ENCODE peak calls at places on chromosomes 7 and 10, in five cellular contexts. T is SK-N-SH, K is Panc1, E is HCT116, L is H1. X is an unnamed sample.

GRCh38 chr10:93501650-93502049 is 5.2 kb downstream of the CEP55 start:
- DNase-seq in E (no peak), T (no peak), K (no peak), L (no peak), X (no peak)

GRCh38 chr10:61733358-61733940 is 70.7 kb downstream of the CABCOCO1 start:
- DNase-seq in E (peak), T (peak), K (peak), L (no peak), X (peak)

GRCh38 chr10:24503627-24504320 is 219.9 kb downstream of the ARHGAP21 start:
- DNase-seq in K (peak), E (peak), L (peak), T (peak), X (peak)

GRCh38 chr7:141043621-141044020 is 28.9 kb upstream of the MRPS33 start:
- DNase-seq in L (no peak), K (no peak), E (no peak), T (no peak), X (no peak)

GRCh38 chr7:70890147-70890969 is 241.6 kb upstream of the GALNT17 start:
- DNase-seq in K (no peak), L (no peak), E (no peak), T (no peak), X (no peak)

GRCh38 chr7:30752979-30753378 is 1.0 kb downstream of the INMT start:
- DNase-seq in T (no peak), E (no peak), K (no peak), L (no peak), X (no peak)

GRCh38 chr7:102814025-102814471 is 65.2 kb downstream of the FAM185A start:
- DNase-seq in T (no peak), E (no peak), K (no peak), L (no peak), X (no peak)

GRCh38 chr10:127922675-127923366 is 15.9 kb downstream of the PTPRE start:
- DNase-seq in T (peak), E (peak), L (no peak), K (peak), X (no peak)

GRCh38 chr10:103820101-103821062 is 35.0 kb downstream of the SH3PXD2A start:
- DNase-seq in L (no peak), T (peak), K (no peak), E (no peak), X (no peak)

GRCh38 chr7:142626420-142627035 is 122.7 kb upstream of the PRSS1 start:
- DNase-seq in L (no peak), T (peak), K (peak), E (peak), X (peak)

GRCh38 chr7:88826222-88826621 is 30.7 kb upstream of the TEX47 start:
- DNase-seq in L (no peak), E (no peak), K (no peak), T (no peak), X (no peak)

GRCh38 chr7:135877799-135878198 is 99.4 kb downstream of the MTPN start:
- DNase-seq in T (no peak), E (no peak), L (no peak), K (no peak), X (no peak)

GRCh38 chr7:155322530-155322929 is 24.9 kb downstream of the INSIG1 start:
- DNase-seq in K (no peak), L (no peak), E (no peak), T (no peak), X (no peak)

GRCh38 chr10:95556994-95557767 is 4.0 kb downstream of the SORBS1 start:
- DNase-seq in K (no peak), T (no peak), L (no peak), E (no peak), X (no peak)

GRCh38 chr10:33371234-33371633 is 36.8 kb upstream of the NRP1 start:
- DNase-seq in E (no peak), T (no peak), K (no peak), L (no peak), X (no peak)

GRCh38 chr7:43785425-43785824 is 26.9 kb downstream of the BLVRA start:
- DNase-seq in L (no peak), E (no peak), T (no peak), K (no peak), X (no peak)

GRCh38 chr7:109879429-109879828 is 1211.5 kb upstream of the LRRN3 start:
- DNase-seq in E (no peak), K (no peak), L (no peak), T (no peak), X (no peak)

GRCh38 chr10:17249820-17250219 is 21.8 kb downstream of the VIM start:
- DNase-seq in K (no peak), T (peak), L (no peak), E (peak), X (peak)

GRCh38 chr10:70671229-70671588 is 1.1 kb upstream of the ADAMTS14 start:
- DNase-seq in T (no peak), K (no peak), E (no peak), L (no peak), X (no peak)

GRCh38 chr7:151686016-151686766 is 166.5 kb upstream of the RHEB start:
- DNase-seq in L (no peak), T (peak), E (no peak), K (no peak), X (no peak)

GRCh38 chr7:105838273-105839141 is 37.9 kb downstream of the ATXN7L1 start:
- DNase-seq in E (no peak), L (no peak), K (no peak), T (peak), X (no peak)

GRCh38 chr10:86123304-86123703 is 243.3 kb downstream of the GRID1 start:
- DNase-seq in K (no peak), T (no peak), E (no peak), L (no peak), X (no peak)

GRCh38 chr10:24459836-24460235 is 250.9 kb downstream of the KIAA1217 start:
- DNase-seq in T (no peak), K (no peak), E (no peak), L (no peak), X (no peak)

GRCh38 chr7:108018668-108019067 is 15.7 kb upstream of the LAMB1 start:
- DNase-seq in T (no peak), E (no peak), K (no peak), L (no peak), X (no peak)

GRCh38 chr10:90920986-90921643 is at the start of gene ANKRD1:
- DNase-seq in T (no peak), K (peak), E (peak), L (peak), X (no peak)

GRCh38 chr10:96073722-96074121 is 30.3 kb downstream of the CCNJ start:
- DNase-seq in E (peak), T (no peak), K (no peak), L (no peak), X (no peak)

GRCh38 chr10:27699778-27700177 is 45.8 kb downstream of the MKX start:
- DNase-seq in L (no peak), K (no peak), E (no peak), T (no peak), X (no peak)

GRCh38 chr7:40077849-40078248 is 56.6 kb downstream of the MPLKIP start:
- DNase-seq in T (no peak), E (no peak), K (no peak), L (no peak), X (no peak)

GRCh38 chr7:22156205-22156604 is 200.7 kb downstream of the RAPGEF5 start:
- DNase-seq in K (peak), T (no peak), E (peak), L (no peak), X (peak)
- TF ChIP-seq SIN3A in K (no peak), T (no peak), E (no peak), L (no peak), X (no peak)

DNA sequence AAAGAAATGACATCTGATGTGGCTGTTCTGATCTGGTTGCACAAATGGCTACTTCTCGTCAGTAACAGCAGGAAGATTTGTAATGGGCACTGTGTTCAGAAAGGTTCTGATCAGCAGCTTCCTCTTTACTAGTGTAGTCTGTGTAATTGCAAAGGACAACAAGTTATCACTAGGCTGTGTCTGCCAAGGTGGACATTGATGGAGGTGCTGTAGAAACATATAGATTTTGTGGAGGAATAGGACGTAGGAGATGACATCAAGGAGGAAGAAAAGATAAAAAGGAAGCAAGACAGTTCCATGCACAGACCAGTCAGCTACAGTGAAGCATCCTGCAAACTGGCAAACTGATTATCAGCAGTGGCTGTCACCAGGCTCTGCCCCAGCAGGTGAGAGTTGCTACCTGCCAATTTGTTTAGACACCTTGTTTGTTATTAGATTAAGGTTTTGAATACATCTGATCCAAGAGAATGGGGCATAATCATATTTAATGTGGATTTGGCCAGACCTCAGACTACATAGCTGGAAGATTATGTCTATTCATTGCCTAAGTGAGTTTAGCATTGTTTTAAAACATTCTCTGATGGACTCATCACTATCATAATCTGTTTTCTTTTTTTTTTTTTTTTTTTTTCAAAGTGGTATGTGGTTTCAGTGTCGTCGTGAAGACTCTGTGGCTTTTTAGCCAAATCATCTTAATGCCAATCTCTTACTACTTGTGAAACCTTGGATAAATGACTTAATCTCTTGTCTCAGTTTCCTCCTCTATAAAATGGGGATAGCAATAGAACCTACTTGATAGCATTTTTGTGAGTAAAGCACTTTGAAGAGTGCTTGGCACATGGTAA is 417.9 kb upstream of the LRGUK start:
- DNase-seq in T (no peak), L (no peak), K (no peak), E (no peak), X (no peak)
- TF ChIP-seq SIN3A in T (no peak), L (no peak), K (no peak), E (no peak), X (no peak)

GRCh38 chr10:118874171-118874570 is 119.4 kb upstream of the CACUL1 start:
- DNase-seq in L (no peak), T (no peak), E (no peak), K (no peak), X (no peak)
- TF ChIP-seq SIN3A in L (no peak), T (no peak), E (no peak), K (no peak), X (no peak)

GRCh38 chr10:4221315-4221714 is 436.3 kb upstream of the KLF6 start:
- DNase-seq in K (no peak), T (no peak), L (no peak), E (no peak), X (no peak)
- TF ChIP-seq SIN3A in K (no peak), T (no peak), L (no peak), E (no peak), X (no peak)

GRCh38 chr10:74083304-74083703 is 67.3 kb downstream of the AP3M1 start:
- DNase-seq in T (no peak), K (no peak), L (no peak), E (no peak), X (no peak)

GRCh38 chr10:74082319-74082718 is 68.3 kb downstream of the AP3M1 start:
- DNase-seq in E (no peak), T (no peak), L (no peak), K (no peak), X (no peak)

GRCh38 chr10:74081918-74082317 is 68.7 kb downstream of the AP3M1 start:
- DNase-seq in K (no peak), T (no peak), L (no peak), E (no peak), X (no peak)

GRCh38 chr10:74081192-74081803 is 69.3 kb downstream of the AP3M1 start:
- DNase-seq in T (peak), L (no peak), E (peak), K (peak), X (peak)

DNA sequence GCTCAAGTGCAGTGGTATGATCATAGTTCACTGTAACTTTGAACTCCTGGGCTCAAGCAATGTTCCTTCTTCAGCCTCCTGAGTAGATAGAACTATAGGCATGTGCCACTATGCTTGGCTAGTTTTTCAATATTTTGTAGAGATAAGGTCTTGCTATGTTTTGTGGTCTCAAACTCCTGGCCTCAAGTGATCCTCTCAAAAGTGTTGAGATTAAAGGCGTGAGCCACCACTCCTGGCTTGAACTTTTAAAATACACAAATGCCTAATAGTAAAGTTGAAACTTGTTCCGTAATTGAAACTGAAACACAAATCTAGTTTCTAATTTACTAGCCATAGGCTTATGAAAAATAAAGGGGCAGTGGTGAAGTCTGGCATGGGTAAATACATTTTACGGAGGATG is 65.7 kb downstream of the AP3M1 start:
- DNase-seq in K (no peak), E (no peak), L (no peak), T (no peak), X (no peak)
- TF ChIP-seq SIN3A in K (no peak), E (no peak), L (no peak), T (no peak), X (no peak)

X was measured in K562.